ENCODE peak calls at places on chromosomes 1 and 21, in six cellular contexts. One of them, this sample, is unnamed. For H3K36me3, the result is how much of the 10 kb centered on the place peaks cover.

GRCh38 chr1:172827841-172828240 is 168.9 kb downstream of the FASLG start:
- DNase-seq in GM06990: no peak
- DNase-seq in cardiac muscle cell: no peak
- DNase-seq in left ventricle myocardium inferior: no peak
- DNase-seq in Panc1: no peak
- DNase-seq in psoas muscle: no peak
- DNase-seq in this sample: no peak

GRCh38 chr1:201216395-201217085 is 25.9 kb downstream of the IGFN1 start:
- DNase-seq in psoas muscle: no peak
- DNase-seq in left ventricle myocardium inferior: no peak
- DNase-seq in Panc1: no peak
- DNase-seq in cardiac muscle cell: no peak
- DNase-seq in GM06990: no peak
- DNase-seq in this sample: no peak

GRCh38 chr1:47906466-47907191 is 90.6 kb downstream of the TRABD2B start:
- DNase-seq in psoas muscle: no peak
- DNase-seq in left ventricle myocardium inferior: no peak
- DNase-seq in GM06990: no peak
- DNase-seq in Panc1: no peak
- DNase-seq in cardiac muscle cell: no peak
- DNase-seq in this sample: no peak

GRCh38 chr21:46399686-46400085 is 59.0 kb upstream of the DIP2A start:
- DNase-seq in left ventricle myocardium inferior: no peak
- DNase-seq in GM06990: no peak
- DNase-seq in psoas muscle: peak
- DNase-seq in cardiac muscle cell: no peak
- DNase-seq in Panc1: no peak
- DNase-seq in this sample: no peak

GRCh38 chr1:23743287-23744052 is at the start of gene ELOA:
- DNase-seq in GM06990: peak
- DNase-seq in cardiac muscle cell: peak
- DNase-seq in left ventricle myocardium inferior: peak
- DNase-seq in psoas muscle: peak
- DNase-seq in Panc1: no peak
- DNase-seq in this sample: peak

GRCh38 chr21:42362700-42363099 is 3.6 kb downstream of the TFF1 start:
- DNase-seq in left ventricle myocardium inferior: no peak
- DNase-seq in cardiac muscle cell: no peak
- DNase-seq in GM06990: no peak
- DNase-seq in Panc1: no peak
- DNase-seq in psoas muscle: no peak
- DNase-seq in this sample: no peak

GRCh38 chr1:186014370-186015030 is 280.3 kb downstream of the HMCN1 start:
- DNase-seq in GM06990: no peak
- DNase-seq in Panc1: no peak
- DNase-seq in psoas muscle: no peak
- DNase-seq in left ventricle myocardium inferior: no peak
- DNase-seq in cardiac muscle cell: no peak
- DNase-seq in this sample: no peak

GRCh38 chr1:220369511-220369910 is 97.3 kb upstream of the RAB3GAP2 start:
- DNase-seq in cardiac muscle cell: no peak
- DNase-seq in Panc1: no peak
- DNase-seq in GM06990: no peak
- DNase-seq in left ventricle myocardium inferior: no peak
- DNase-seq in psoas muscle: no peak
- DNase-seq in this sample: no peak

GRCh38 chr21:32590130-32590529 is 4.8 kb upstream of the TCP10L start:
- DNase-seq in psoas muscle: no peak
- DNase-seq in Panc1: no peak
- DNase-seq in GM06990: no peak
- DNase-seq in left ventricle myocardium inferior: no peak
- DNase-seq in cardiac muscle cell: no peak
- DNase-seq in this sample: no peak

GRCh38 chr1:112457241-112457640 is 51.5 kb upstream of the WNT2B start:
- DNase-seq in GM06990: no peak
- DNase-seq in psoas muscle: no peak
- DNase-seq in Panc1: no peak
- DNase-seq in left ventricle myocardium inferior: no peak
- DNase-seq in cardiac muscle cell: no peak
- DNase-seq in this sample: no peak

GRCh38 chr1:31669786-31670582 is 25.3 kb upstream of the PEF1 start:
- DNase-seq in GM06990: no peak
- DNase-seq in cardiac muscle cell: peak
- DNase-seq in Panc1: no peak
- DNase-seq in psoas muscle: peak
- DNase-seq in left ventricle myocardium inferior: peak
- DNase-seq in this sample: no peak

GRCh38 chr1:21927531-21928237 is 9.4 kb downstream of the HSPG2 start:
- DNase-seq in psoas muscle: peak
- DNase-seq in left ventricle myocardium inferior: peak
- DNase-seq in Panc1: no peak
- DNase-seq in cardiac muscle cell: no peak
- DNase-seq in GM06990: no peak
- DNase-seq in this sample: peak

GRCh38 chr1:51329443-51330325 is 678 bp downstream of the TTC39A start:
- DNase-seq in GM06990: no peak
- DNase-seq in cardiac muscle cell: no peak
- DNase-seq in left ventricle myocardium inferior: peak
- DNase-seq in psoas muscle: no peak
- DNase-seq in Panc1: no peak
- DNase-seq in this sample: no peak

GRCh38 chr1:21896652-21897532 is 40.2 kb downstream of the HSPG2 start:
- DNase-seq in cardiac muscle cell: peak
- DNase-seq in left ventricle myocardium inferior: peak
- DNase-seq in Panc1: no peak
- DNase-seq in GM06990: no peak
- DNase-seq in psoas muscle: peak
- DNase-seq in this sample: no peak

GRCh38 chr1:236020359-236021000 is 44.4 kb downstream of the NID1 start:
- DNase-seq in GM06990: no peak
- DNase-seq in Panc1: no peak
- DNase-seq in cardiac muscle cell: no peak
- DNase-seq in psoas muscle: no peak
- DNase-seq in left ventricle myocardium inferior: no peak
- DNase-seq in this sample: no peak

GRCh38 chr21:36699026-36699545 is at the start of gene SIM2:
- DNase-seq in Panc1: no peak
- DNase-seq in psoas muscle: no peak
- DNase-seq in left ventricle myocardium inferior: no peak
- DNase-seq in GM06990: no peak
- DNase-seq in cardiac muscle cell: peak
- DNase-seq in this sample: peak

GRCh38 chr1:19878637-19878985 is 3.6 kb upstream of the OTUD3 start:
- DNase-seq in GM06990: no peak
- DNase-seq in cardiac muscle cell: no peak
- DNase-seq in psoas muscle: no peak
- DNase-seq in Panc1: no peak
- DNase-seq in left ventricle myocardium inferior: no peak
- DNase-seq in this sample: no peak

GRCh38 chr1:11629184-11629583 is 25.0 kb downstream of the FBXO2 start:
- DNase-seq in psoas muscle: no peak
- DNase-seq in left ventricle myocardium inferior: no peak
- DNase-seq in Panc1: no peak
- DNase-seq in GM06990: no peak
- DNase-seq in cardiac muscle cell: no peak
- DNase-seq in this sample: no peak

GRCh38 chr1:247906504-247907047 is 11.2 kb downstream of the OR2W3 start:
- DNase-seq in cardiac muscle cell: no peak
- DNase-seq in GM06990: no peak
- DNase-seq in psoas muscle: no peak
- DNase-seq in left ventricle myocardium inferior: no peak
- DNase-seq in Panc1: peak
- DNase-seq in this sample: no peak

GRCh38 chr1:201655243-201655642 is 116.3 kb downstream of the NAV1 start:
- DNase-seq in Panc1: no peak
- DNase-seq in GM06990: no peak
- DNase-seq in left ventricle myocardium inferior: no peak
- DNase-seq in psoas muscle: no peak
- DNase-seq in cardiac muscle cell: no peak
- DNase-seq in this sample: no peak

GRCh38 chr1:224211262-224211962 is 28.4 kb downstream of the DEGS1 start:
- DNase-seq in psoas muscle: no peak
- DNase-seq in GM06990: no peak
- DNase-seq in Panc1: peak
- DNase-seq in cardiac muscle cell: peak
- DNase-seq in left ventricle myocardium inferior: no peak
- DNase-seq in this sample: no peak

GRCh38 chr1:245715970-245716369 is 561.2 kb downstream of the KIF26B start:
- DNase-seq in Panc1: peak
- DNase-seq in cardiac muscle cell: no peak
- DNase-seq in left ventricle myocardium inferior: no peak
- DNase-seq in psoas muscle: no peak
- DNase-seq in GM06990: no peak
- DNase-seq in this sample: peak

GRCh38 chr1:47188901-47189785 is 693 bp downstream of the PDZK1IP1 start:
- DNase-seq in Panc1: no peak
- DNase-seq in psoas muscle: no peak
- DNase-seq in left ventricle myocardium inferior: no peak
- DNase-seq in cardiac muscle cell: no peak
- DNase-seq in GM06990: no peak
- DNase-seq in this sample: no peak

GRCh38 chr1:226643167-226643566 is 94.6 kb downstream of the STUM start:
- DNase-seq in Panc1: no peak
- DNase-seq in psoas muscle: peak
- DNase-seq in cardiac muscle cell: no peak
- DNase-seq in GM06990: peak
- DNase-seq in left ventricle myocardium inferior: peak
- DNase-seq in this sample: no peak

GRCh38 chr1:153490272-153491051 is 30.0 kb upstream of the S100A7 start:
- DNase-seq in cardiac muscle cell: peak
- DNase-seq in GM06990: no peak
- DNase-seq in Panc1: peak
- DNase-seq in psoas muscle: peak
- DNase-seq in left ventricle myocardium inferior: peak
- DNase-seq in this sample: no peak

GRCh38 chr1:165895451-165895871 is 68.0 kb downstream of the UCK2 start:
- DNase-seq in cardiac muscle cell: no peak
- DNase-seq in Panc1: no peak
- DNase-seq in left ventricle myocardium inferior: no peak
- DNase-seq in psoas muscle: no peak
- DNase-seq in GM06990: no peak
- DNase-seq in this sample: no peak

GRCh38 chr1:109327285-109327684 is 20.5 kb upstream of the MYBPHL start:
- DNase-seq in psoas muscle: no peak
- DNase-seq in GM06990: no peak
- DNase-seq in left ventricle myocardium inferior: no peak
- DNase-seq in Panc1: no peak
- DNase-seq in cardiac muscle cell: no peak
- DNase-seq in this sample: no peak

GRCh38 chr1:109319114-109319513 is 12.3 kb upstream of the MYBPHL start:
- DNase-seq in Panc1: no peak
- DNase-seq in psoas muscle: no peak
- DNase-seq in cardiac muscle cell: no peak
- DNase-seq in left ventricle myocardium inferior: no peak
- DNase-seq in GM06990: no peak
- DNase-seq in this sample: no peak

DNA sequence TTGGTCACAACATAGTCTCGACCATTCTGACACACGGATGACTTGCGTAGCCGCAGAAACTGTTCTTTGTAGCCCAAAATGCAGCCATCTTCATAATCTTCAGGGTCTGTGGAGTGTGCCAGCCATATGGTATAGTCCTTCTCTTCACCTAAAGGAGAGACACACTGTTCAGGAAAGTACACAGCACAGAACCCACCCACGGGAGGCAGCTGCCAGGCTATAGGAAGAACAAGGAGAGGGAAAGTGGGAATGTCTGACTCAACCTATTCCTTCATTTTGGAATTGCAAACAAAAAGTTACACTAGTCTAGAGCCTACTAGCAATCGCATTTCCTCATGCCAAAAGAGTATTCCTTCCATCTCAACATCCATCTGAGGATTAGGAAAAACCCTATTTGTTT is 16.2 kb upstream of the MYBPHL start:
- DNase-seq in psoas muscle: no peak
- DNase-seq in Panc1: no peak
- DNase-seq in left ventricle myocardium inferior: no peak
- DNase-seq in GM06990: no peak
- DNase-seq in cardiac muscle cell: no peak
- DNase-seq in this sample: no peak
- H3K36me3 ChIP-seq in psoas muscle: half or more
- H3K36me3 ChIP-seq in Panc1: under half
- H3K36me3 ChIP-seq in left ventricle myocardium inferior: half or more
- H3K36me3 ChIP-seq in GM06990: under half
- H3K36me3 ChIP-seq in cardiac muscle cell: half or more
- H3K36me3 ChIP-seq in this sample: under half

GRCh38 chr1:9592510-9593075 is 3.9 kb downstream of the TMEM201 start:
- DNase-seq in left ventricle myocardium inferior: no peak
- DNase-seq in GM06990: no peak
- DNase-seq in Panc1: no peak
- DNase-seq in cardiac muscle cell: no peak
- DNase-seq in psoas muscle: no peak
- DNase-seq in this sample: no peak
- H3K36me3 ChIP-seq in left ventricle myocardium inferior: under half
- H3K36me3 ChIP-seq in GM06990: under half
- H3K36me3 ChIP-seq in Panc1: under half
- H3K36me3 ChIP-seq in cardiac muscle cell: under half
- H3K36me3 ChIP-seq in psoas muscle: under half
- H3K36me3 ChIP-seq in this sample: under half

DNA sequence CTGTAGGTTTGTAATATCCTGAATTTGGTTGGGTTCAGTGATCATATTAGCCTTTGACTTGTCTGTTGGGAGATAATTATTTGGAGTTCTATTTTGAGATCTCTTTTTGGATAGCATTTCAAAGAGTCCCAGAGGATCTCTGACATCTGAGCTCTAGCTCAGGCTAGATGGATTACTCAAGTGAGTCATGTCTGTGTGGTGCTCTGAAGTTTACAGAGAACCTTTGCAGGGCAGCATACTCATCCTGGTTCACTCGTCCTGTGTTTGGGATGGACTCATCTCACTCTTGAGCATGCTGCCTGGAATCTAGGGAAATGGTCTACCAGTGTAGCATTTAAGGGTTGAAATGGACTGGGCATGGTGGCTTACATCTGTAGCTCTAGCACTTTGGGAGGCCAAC is 29.4 kb upstream of the BMP8A start:
- DNase-seq in GM06990: no peak
- DNase-seq in psoas muscle: no peak
- DNase-seq in cardiac muscle cell: no peak
- DNase-seq in Panc1: no peak
- DNase-seq in left ventricle myocardium inferior: no peak
- DNase-seq in this sample: no peak
- H3K36me3 ChIP-seq in GM06990: under half
- H3K36me3 ChIP-seq in psoas muscle: half or more
- H3K36me3 ChIP-seq in cardiac muscle cell: half or more
- H3K36me3 ChIP-seq in Panc1: half or more
- H3K36me3 ChIP-seq in left ventricle myocardium inferior: half or more
- H3K36me3 ChIP-seq in this sample: under half

DNA sequence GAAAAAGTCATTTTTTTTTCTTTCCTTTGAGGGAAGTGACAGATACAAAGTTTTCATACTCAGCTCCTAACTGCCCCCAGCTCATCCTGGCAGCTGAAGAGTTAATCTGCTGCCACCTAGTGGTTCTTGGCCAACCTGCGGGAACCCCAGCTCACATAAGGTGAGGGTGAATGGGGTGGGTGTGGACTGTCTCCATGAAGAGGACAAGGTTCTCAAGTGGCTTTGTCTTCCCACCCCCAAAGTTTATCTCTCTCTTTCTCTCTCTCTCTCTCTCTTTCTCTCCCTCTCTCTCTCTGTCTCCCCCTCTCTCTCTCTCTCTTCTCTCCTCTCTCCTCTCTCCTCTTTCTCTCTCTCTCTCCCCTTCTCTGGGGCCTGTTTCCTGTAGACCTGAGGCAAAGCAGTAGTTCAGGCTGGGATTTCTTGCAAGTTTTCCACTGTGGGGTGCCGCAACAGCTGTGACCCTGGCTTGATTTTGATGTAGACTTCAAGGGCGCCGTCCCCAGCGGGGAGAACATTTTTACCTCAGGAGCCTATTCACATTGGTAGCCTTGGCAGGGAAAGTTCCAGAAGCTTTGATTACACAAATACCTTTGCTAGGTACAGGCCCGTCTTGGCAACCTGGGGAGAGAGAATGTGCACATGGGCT is 136.1 kb downstream of the TM2D1 start:
- DNase-seq in psoas muscle: peak
- DNase-seq in left ventricle myocardium inferior: peak
- DNase-seq in GM06990: peak
- DNase-seq in cardiac muscle cell: peak
- DNase-seq in Panc1: peak
- DNase-seq in this sample: peak
- H3K36me3 ChIP-seq in psoas muscle: under half
- H3K36me3 ChIP-seq in left ventricle myocardium inferior: under half
- H3K36me3 ChIP-seq in GM06990: under half
- H3K36me3 ChIP-seq in cardiac muscle cell: under half
- H3K36me3 ChIP-seq in Panc1: under half
- H3K36me3 ChIP-seq in this sample: under half

This sample was measured in Caco-2.